ENCODE peak calls at places on chromosomes 13 and 19, in eight cellular contexts. W is HFFc6, T is ascending aorta, X is neural progenitor cell, H is neural crest cell, C is lower leg skin, G is AG09309, M is OCI-LY7. S is an unnamed sample.

GRCh38 chr19:14091885-14092462 is 1.4 kb upstream of the SAMD1 start:
- DNase-seq in X (peak), H (no peak), C (no peak), G (no peak), W (no peak), T (no peak), M (peak), S (peak)

GRCh38 chr13:97567510-97568243 is 133.7 kb downstream of the RAP2A start:
- DNase-seq in G (no peak), T (peak), H (no peak), X (no peak), M (no peak), C (peak), W (peak), S (no peak)

GRCh38 chr13:113850722-113851479 is 13.0 kb downstream of the GAS6 start:
- DNase-seq in G (no peak), W (no peak), T (no peak), X (no peak), H (no peak), M (no peak), C (no peak), S (no peak)

GRCh38 chr13:40517486-40518311 is 148.7 kb downstream of the FOXO1 start:
- DNase-seq in H (no peak), M (peak), G (no peak), W (no peak), C (no peak), X (no peak), T (no peak), S (peak)

GRCh38 chr13:76398426-76398825 is 487.8 kb downstream of the KCTD12 start:
- DNase-seq in G (no peak), T (no peak), X (no peak), W (no peak), M (no peak), C (no peak), H (no peak), S (no peak)

GRCh38 chr13:99018418-99019180 is 40.7 kb upstream of the DOCK9 start:
- DNase-seq in T (no peak), W (peak), X (no peak), M (no peak), C (no peak), G (peak), H (no peak), S (no peak)

GRCh38 chr19:43624933-43625332 is 5.5 kb upstream of the ZNF428 start:
- DNase-seq in G (no peak), C (peak), H (no peak), W (no peak), M (peak), X (peak), T (peak), S (peak)

GRCh38 chr19:10603084-10603872 is 16.2 kb upstream of the AP1M2 start:
- DNase-seq in G (no peak), C (peak), T (peak), H (no peak), M (peak), X (peak), W (no peak), S (peak)

GRCh38 chr13:48908381-48909087 is 67.2 kb upstream of the FNDC3A start:
- DNase-seq in X (no peak), C (no peak), H (no peak), M (no peak), T (no peak), G (peak), W (no peak), S (no peak)

GRCh38 chr19:5572556-5573286 is 5.0 kb upstream of the TINCR start:
- DNase-seq in M (no peak), T (no peak), H (no peak), C (no peak), G (no peak), W (no peak), X (no peak), S (no peak)

GRCh38 chr13:19782049-19782726 is 557 bp downstream of the PSPC1 start:
- DNase-seq in T (peak), G (peak), C (peak), M (peak), H (peak), X (peak), W (peak), S (peak)

GRCh38 chr13:82480415-82480814 is 1401.9 kb downstream of the SLITRK1 start:
- DNase-seq in G (no peak), H (no peak), C (no peak), T (no peak), W (peak), X (peak), M (no peak), S (no peak)

GRCh38 chr13:48403151-48403631 is 9.7 kb downstream of the LPAR6 start:
- DNase-seq in G (no peak), C (no peak), X (no peak), T (no peak), M (no peak), H (no peak), W (no peak), S (peak)

GRCh38 chr13:98785405-98785804 is 32.9 kb upstream of the SLC15A1 start:
- DNase-seq in W (no peak), X (no peak), M (no peak), G (no peak), H (no peak), T (no peak), C (peak), S (no peak)

GRCh38 chr19:17026706-17027427 is at the start of gene CPAMD8:
- DNase-seq in M (no peak), G (no peak), X (peak), H (no peak), C (no peak), W (no peak), T (no peak), S (no peak)

GRCh38 chr19:17035842-17036424 is 9.3 kb upstream of the CPAMD8 start:
- DNase-seq in T (peak), H (no peak), X (no peak), W (no peak), M (peak), G (no peak), C (no peak), S (no peak)

GRCh38 chr19:17027428-17027816 is 812 bp upstream of the CPAMD8 start:
- DNase-seq in M (no peak), X (no peak), W (no peak), G (no peak), T (no peak), C (no peak), H (no peak), S (no peak)

GRCh38 chr19:17036640-17037039 is 10.0 kb upstream of the CPAMD8 start:
- DNase-seq in X (no peak), T (no peak), H (no peak), G (no peak), C (no peak), W (no peak), M (no peak), S (no peak)

GRCh38 chr19:17031741-17032140 is 5.1 kb upstream of the CPAMD8 start:
- DNase-seq in T (no peak), C (no peak), M (no peak), H (no peak), W (no peak), G (no peak), X (no peak), S (no peak)
- TF ChIP-seq CTCF in T (no peak), C (no peak), M (no peak), H (no peak), W (no peak), G (no peak), X (no peak), S (no peak)

DNA sequence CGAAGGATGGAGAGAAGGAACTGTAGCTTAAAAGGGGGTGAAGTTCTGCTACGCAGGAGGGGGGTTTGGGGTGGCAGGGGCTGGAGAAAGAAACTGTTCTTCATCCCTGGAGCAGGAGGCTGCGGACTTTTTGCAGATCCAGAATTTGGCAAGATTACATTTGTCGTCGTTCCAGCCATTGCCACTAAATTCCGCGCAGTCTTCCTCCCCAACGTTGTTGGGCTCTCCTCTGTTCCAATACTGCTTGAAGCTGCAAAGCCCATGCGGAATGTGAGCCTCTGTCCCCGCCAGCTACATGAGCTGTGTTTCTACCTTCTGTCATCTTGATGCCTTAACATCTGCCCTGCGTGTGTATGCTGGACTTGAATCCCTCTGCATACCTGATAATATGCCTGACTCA is 4.3 kb downstream of the CD209 start:
- DNase-seq in G (no peak), M (no peak), T (no peak), W (no peak), X (no peak), C (no peak), H (no peak), S (no peak)
- TF ChIP-seq CTCF in G (no peak), M (no peak), T (no peak), W (no peak), X (no peak), C (no peak), H (no peak), S (no peak)

GRCh38 chr19:1871630-1872029 is 8.3 kb upstream of the KLF16 start:
- DNase-seq in H (no peak), W (no peak), T (no peak), C (no peak), M (no peak), G (no peak), X (no peak), S (no peak)

GRCh38 chr19:1872807-1873523 is 9.6 kb upstream of the KLF16 start:
- DNase-seq in M (no peak), C (no peak), X (no peak), H (no peak), W (no peak), G (no peak), T (no peak), S (no peak)

GRCh38 chr19:1873524-1874473 is 10.4 kb upstream of the KLF16 start:
- DNase-seq in T (no peak), C (peak), X (no peak), G (no peak), W (no peak), H (no peak), M (no peak), S (no peak)

GRCh38 chr19:1874554-1875185 is 10.6 kb downstream of the ABHD17A start:
- DNase-seq in X (no peak), W (no peak), T (no peak), M (peak), G (no peak), C (no peak), H (no peak), S (peak)

DNA sequence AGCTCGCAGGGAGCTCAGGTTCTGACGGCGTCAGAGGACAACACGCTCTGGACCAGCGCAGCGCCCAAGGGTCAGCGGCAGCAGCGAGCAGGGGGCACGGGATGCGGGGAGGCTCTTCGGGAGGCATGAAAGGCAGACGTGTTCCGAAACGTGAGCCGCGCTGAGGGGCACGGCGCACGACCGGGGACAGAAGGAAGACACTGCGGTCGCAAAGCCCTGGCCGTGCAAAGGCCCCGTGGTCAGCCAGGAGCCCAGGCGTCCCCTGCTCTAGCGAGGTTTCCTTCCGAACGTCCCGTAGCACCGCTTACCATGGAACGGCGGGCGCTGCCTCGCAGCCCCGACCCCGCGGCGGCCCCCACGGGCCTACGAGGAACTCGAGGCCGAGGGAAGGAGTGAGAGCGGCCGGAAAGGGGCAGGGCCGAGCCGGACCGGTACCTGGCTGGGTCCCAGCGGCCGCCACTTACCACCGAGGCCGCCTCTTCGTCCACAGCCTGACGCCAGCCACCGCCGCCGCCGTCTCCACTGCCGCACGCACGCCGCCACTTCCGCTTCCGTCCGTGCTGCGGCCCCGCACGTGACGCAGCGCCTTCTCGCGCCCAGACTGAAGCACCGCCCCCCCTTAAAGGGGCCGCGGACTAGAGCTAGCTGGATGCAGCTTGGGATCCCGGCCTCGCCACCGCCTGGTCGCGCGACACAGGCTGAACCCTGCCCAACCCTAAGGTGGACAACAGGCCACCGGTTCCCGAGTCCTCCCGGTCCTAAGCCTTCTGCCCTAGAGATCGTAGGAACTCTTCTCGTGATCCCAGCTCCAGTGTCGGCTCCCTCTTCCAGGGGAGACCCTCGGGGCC is 9.4 kb downstream of the ABHD17A start:
- DNase-seq in M (peak), T (peak), G (no peak), W (peak), X (peak), C (peak), H (peak), S (peak)
- TF ChIP-seq CTCF in M (peak), T (no peak), G (no peak), W (no peak), X (no peak), C (no peak), H (peak), S (no peak)

DNA sequence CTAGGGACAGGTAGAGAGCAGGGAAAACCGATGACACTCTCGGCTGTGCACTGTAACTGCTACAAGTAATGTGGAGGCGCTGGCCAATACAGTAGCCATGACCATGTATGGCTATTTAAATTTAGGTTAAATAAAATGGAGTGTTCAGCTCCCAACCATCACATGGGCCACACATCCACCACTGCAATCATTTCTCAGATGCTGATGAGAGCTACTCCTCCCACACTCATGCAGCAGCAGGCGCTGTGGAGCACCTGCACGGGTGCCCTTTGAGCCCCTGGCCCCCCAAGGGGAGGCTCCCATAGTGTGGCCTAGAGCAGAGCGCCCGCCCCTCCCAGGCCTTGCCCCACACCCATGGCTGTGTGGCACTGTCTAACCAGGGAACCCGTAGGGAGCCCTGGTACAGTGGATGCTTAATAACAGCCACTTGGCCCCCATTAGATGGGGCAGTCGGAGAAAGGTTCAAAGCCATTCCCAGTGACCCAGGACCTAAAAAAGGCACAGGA is 6.0 kb downstream of the ACP4 start:
- DNase-seq in M (peak), T (no peak), C (no peak), X (no peak), H (no peak), G (no peak), W (no peak), S (peak)
- TF ChIP-seq CTCF in M (peak), T (no peak), C (no peak), X (no peak), H (no peak), G (no peak), W (peak), S (no peak)

DNA sequence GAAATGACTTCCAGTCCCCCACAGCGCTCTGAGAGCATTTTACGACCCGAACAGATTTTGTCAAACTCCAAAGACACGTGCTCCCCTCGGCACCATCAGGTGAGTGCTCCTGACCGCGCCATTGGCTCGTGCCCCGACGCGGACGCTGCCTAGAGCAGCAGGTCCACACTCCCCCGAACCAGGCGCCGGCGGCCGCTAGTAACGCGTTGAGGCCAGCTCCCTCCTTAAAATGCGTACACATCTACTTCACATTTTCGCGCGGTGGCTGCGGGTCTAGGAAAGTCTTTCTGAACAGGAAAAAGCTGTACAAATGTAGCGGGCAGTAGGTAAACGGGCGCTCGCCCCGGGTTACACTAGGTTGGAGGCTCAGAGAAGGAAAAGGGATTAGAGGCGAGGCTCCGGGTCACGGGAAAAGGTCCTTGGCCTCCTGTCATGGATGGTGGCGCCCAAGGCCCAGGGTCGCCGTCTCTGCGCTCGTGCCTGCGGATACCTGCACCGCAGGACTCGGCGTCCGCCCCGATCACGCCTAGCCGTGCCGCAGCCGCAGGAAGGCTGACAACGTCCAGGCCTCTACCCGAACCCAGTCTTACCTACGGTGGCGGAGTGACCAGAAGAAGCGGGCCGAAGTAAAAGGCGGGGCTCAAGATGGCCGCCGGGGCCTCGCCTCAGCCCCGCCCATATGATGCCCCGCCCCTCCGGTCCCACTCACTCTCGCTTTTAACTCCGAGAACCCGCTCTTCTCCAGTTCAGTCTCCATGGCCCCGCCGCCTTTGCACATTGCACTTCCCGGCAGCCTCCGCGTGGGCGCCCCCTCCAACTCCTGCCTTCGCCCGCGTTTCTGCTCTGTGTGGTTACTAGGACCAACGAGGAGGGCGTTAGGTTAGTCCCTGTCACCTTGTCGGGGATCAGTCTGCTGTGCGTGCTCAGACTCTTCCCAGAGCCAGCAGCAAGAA is at the start of gene ESD:
- DNase-seq in W (peak), H (peak), X (peak), M (peak), G (peak), T (peak), C (peak), S (peak)
- TF ChIP-seq CTCF in W (peak), H (peak), X (no peak), M (no peak), G (no peak), T (no peak), C (no peak), S (no peak)

GRCh38 chr13:91079190-91079589 is 268.3 kb upstream of the MIR17HG start:
- DNase-seq in H (no peak), G (no peak), W (no peak), X (no peak), M (no peak), T (no peak), C (no peak), S (no peak)

GRCh38 chr13:91072511-91072910 is 275.0 kb upstream of the MIR17HG start:
- DNase-seq in H (no peak), T (no peak), X (no peak), W (no peak), C (no peak), G (no peak), M (no peak), S (no peak)

GRCh38 chr13:91078093-91078679 is 269.3 kb upstream of the MIR17HG start:
- DNase-seq in W (no peak), C (no peak), X (peak), M (peak), G (no peak), H (no peak), T (no peak), S (no peak)
- TF ChIP-seq CTCF in W (peak), C (no peak), X (peak), M (no peak), G (no peak), H (peak), T (peak), S (peak)